ENCODE peak calls at places on chromosomes 3 and 15, in ten cellular contexts. C, J, Q, U, K, P, G, Z, X and I are unnamed samples.

GRCh38 chr15:88804257-88804656 is 1.0 kb downstream of the ACAN start:
- DNase-seq in K (no peak), U (no peak), C (no peak), X (no peak), Z (no peak), J (no peak), Q (no peak), P (no peak), G (no peak), I (no peak)

GRCh38 chr3:5347486-5347885 is 160.0 kb downstream of the EDEM1 start:
- DNase-seq in J (no peak), U (no peak), Z (no peak), K (peak), P (no peak), C (no peak), X (no peak), G (no peak), Q (no peak), I (no peak)

GRCh38 chr15:43912991-43913927 is 86.5 kb downstream of the WDR76 start:
- DNase-seq in Z (no peak), U (peak), G (peak), P (peak), Q (no peak), J (peak), X (no peak), K (peak), C (peak), I (no peak)

GRCh38 chr3:141181819-141182218 is 49.8 kb upstream of the PXYLP1 start:
- DNase-seq in Z (no peak), K (no peak), Q (no peak), G (no peak), X (no peak), U (no peak), J (no peak), C (no peak), P (no peak), I (no peak)

GRCh38 chr3:49158792-49159191 is 7.3 kb downstream of the CCDC71 start:
- DNase-seq in J (no peak), G (no peak), C (no peak), U (no peak), P (peak), X (no peak), K (peak), Z (no peak), Q (no peak), I (no peak)

GRCh38 chr3:33060609-33061337 is 36.2 kb downstream of the GLB1 start:
- DNase-seq in U (no peak), K (no peak), Z (peak), X (no peak), P (peak), Q (no peak), C (no peak), G (no peak), J (no peak), I (no peak)

GRCh38 chr15:34341922-34342736 is 807 bp downstream of the NOP10 start:
- DNase-seq in Q (no peak), U (no peak), J (no peak), C (no peak), P (no peak), G (peak), X (no peak), K (no peak), Z (no peak), I (no peak)

GRCh38 chr3:11380314-11380713 is 108.1 kb downstream of the ATG7 start:
- DNase-seq in K (no peak), Q (no peak), U (no peak), X (no peak), G (no peak), Z (no peak), P (no peak), J (no peak), C (no peak), I (no peak)

GRCh38 chr3:50353231-50354004 is 2.8 kb downstream of the CYB561D2 start:
- DNase-seq in U (no peak), Z (no peak), J (no peak), K (no peak), X (no peak), P (no peak), Q (no peak), G (no peak), C (no peak), I (no peak)

GRCh38 chr15:76060098-76060989 is 559 bp downstream of the TMEM266 start:
- DNase-seq in G (no peak), C (no peak), P (no peak), J (no peak), X (peak), U (no peak), K (no peak), Q (no peak), Z (no peak), I (no peak)

GRCh38 chr3:71301001-71301400 is 282.5 kb downstream of the FOXP1 start:
- DNase-seq in Z (no peak), P (no peak), J (no peak), K (no peak), G (no peak), X (no peak), Q (no peak), C (no peak), U (no peak), I (no peak)

GRCh38 chr3:35857004-35857403 is 217.7 kb downstream of the ARPP21 start:
- DNase-seq in U (no peak), J (no peak), X (no peak), K (no peak), C (no peak), Q (no peak), Z (no peak), G (no peak), P (no peak), I (no peak)

GRCh38 chr3:129690406-129690805 is 83.9 kb upstream of the PLXND1 start:
- DNase-seq in J (no peak), P (peak), G (peak), X (no peak), C (peak), Z (peak), U (peak), K (peak), Q (no peak), I (peak)

GRCh38 chr3:156586905-156587766 is 32.2 kb upstream of the SSR3 start:
- DNase-seq in C (no peak), X (no peak), U (no peak), P (no peak), Q (no peak), K (no peak), G (no peak), Z (no peak), J (no peak), I (no peak)

GRCh38 chr3:101138817-101139216 is 145.6 kb upstream of the ABI3BP start:
- DNase-seq in X (no peak), K (no peak), P (no peak), Z (no peak), C (no peak), J (no peak), Q (no peak), G (no peak), U (no peak), I (no peak)

GRCh38 chr15:62337934-62338333 is 172.8 kb upstream of the C2CD4B start:
- DNase-seq in X (no peak), J (no peak), Q (no peak), K (peak), G (no peak), Z (no peak), C (no peak), U (no peak), P (no peak), I (no peak)

GRCh38 chr3:197953881-197954280 is 3.9 kb downstream of the RPL35A start:
- DNase-seq in X (no peak), Z (no peak), P (peak), U (peak), J (no peak), K (no peak), G (peak), Q (peak), C (no peak), I (no peak)

GRCh38 chr3:179179979-179180758 is 32.0 kb downstream of the PIK3CA start:
- DNase-seq in P (no peak), Q (no peak), G (peak), C (no peak), U (peak), X (no peak), J (no peak), Z (no peak), K (peak), I (no peak)

GRCh38 chr3:43338295-43338694 is 52.0 kb downstream of the SNRK start:
- DNase-seq in U (no peak), J (no peak), G (peak), X (no peak), C (no peak), P (no peak), Q (no peak), K (no peak), Z (no peak), I (no peak)

GRCh38 chr3:35651888-35652287 is 12.6 kb downstream of the ARPP21 start:
- DNase-seq in J (no peak), Q (no peak), X (no peak), C (no peak), Z (no peak), G (no peak), K (peak), P (no peak), U (no peak), I (no peak)

GRCh38 chr3:55521086-55522060 is 34.3 kb upstream of the WNT5A start:
- DNase-seq in U (peak), Z (no peak), G (peak), P (no peak), J (no peak), C (peak), Q (peak), X (no peak), K (no peak), I (no peak)

GRCh38 chr3:181533811-181534210 is 177.9 kb upstream of the SOX2 start:
- DNase-seq in C (no peak), K (no peak), X (no peak), G (no peak), U (no peak), Z (no peak), J (no peak), Q (no peak), P (no peak), I (no peak)

GRCh38 chr15:62472616-62473299 is 307.7 kb upstream of the C2CD4B start:
- DNase-seq in Q (peak), G (peak), U (peak), K (peak), P (no peak), J (no peak), X (no peak), Z (no peak), C (no peak), I (no peak)

GRCh38 chr3:94776401-94776915 is 713.6 kb downstream of the NSUN3 start:
- DNase-seq in K (no peak), X (no peak), C (no peak), J (no peak), P (no peak), G (no peak), U (no peak), Z (no peak), Q (no peak), I (no peak)

GRCh38 chr3:194592798-194593752 is 40.1 kb downstream of the TMEM44 start:
- DNase-seq in G (peak), K (peak), J (no peak), Q (no peak), C (peak), P (no peak), Z (peak), X (no peak), U (peak), I (no peak)

GRCh38 chr3:72768976-72769375 is 79.3 kb downstream of the SHQ1 start:
- DNase-seq in P (no peak), Z (no peak), K (no peak), U (no peak), J (no peak), X (no peak), G (no peak), C (no peak), Q (no peak), I (no peak)

GRCh38 chr15:78076231-78077052 is 1.1 kb downstream of the TBC1D2B start:
- DNase-seq in K (no peak), Q (no peak), U (no peak), Z (no peak), X (no peak), J (no peak), C (no peak), P (no peak), G (peak), I (no peak)

GRCh38 chr3:149898771-149899170 is 71.9 kb downstream of the PFN2 start:
- DNase-seq in Q (no peak), U (peak), G (peak), C (no peak), P (no peak), Z (no peak), X (no peak), J (no peak), K (peak), I (no peak)

GRCh38 chr15:83379574-83379973 is 67.6 kb upstream of the SH3GL3 start:
- DNase-seq in K (peak), Q (no peak), G (peak), U (no peak), Z (no peak), C (no peak), P (no peak), J (no peak), X (no peak), I (no peak)

GRCh38 chr3:123702720-123703119 is 117.9 kb upstream of the HACD2 start:
- DNase-seq in P (no peak), K (no peak), C (no peak), Z (no peak), U (no peak), X (no peak), J (no peak), Q (no peak), G (no peak), I (no peak)

GRCh38 chr15:89356634-89357298 is 22.1 kb upstream of the POLG start:
- DNase-seq in Q (no peak), J (no peak), X (no peak), G (peak), Z (no peak), K (peak), P (peak), U (no peak), C (no peak), I (no peak)

GRCh38 chr3:134567605-134568004 is 81.7 kb downstream of the CEP63 start:
- DNase-seq in Q (no peak), U (no peak), K (peak), P (no peak), G (no peak), Z (no peak), C (no peak), X (no peak), J (no peak), I (no peak)